ENCODE peak calls at places on chromosome 10, in four cellular contexts. X is EL, H is dermis microvascular lymphatic vessel endothelial cell, N is cardiac fibroblast. D is an unnamed sample.

GRCh38 chr10:75019360-75019759 is 92.1 kb upstream of the SAMD8 start:
- DNase-seq in H (peak), X (peak), N (peak), D (no peak)

GRCh38 chr10:74488907-74489306 is 337.5 kb upstream of the KAT6B start:
- DNase-seq in X (no peak), N (no peak), H (no peak), D (no peak)

GRCh38 chr10:78164687-78165086 is 131.0 kb downstream of the RPS24 start:
- DNase-seq in X (no peak), H (no peak), N (no peak), D (no peak)

GRCh38 chr10:12937527-12937926 is 64.0 kb downstream of the CCDC3 start:
- DNase-seq in N (peak), H (no peak), X (no peak), D (no peak)

GRCh38 chr10:38032881-38033280 is 22.4 kb downstream of the ZNF33A start:
- DNase-seq in H (peak), X (no peak), N (peak), D (no peak)

GRCh38 chr10:133373104-133373624 is at the start of gene ECHS1:
- DNase-seq in X (peak), H (peak), N (peak), D (peak)

GRCh38 chr10:92124524-92125168 is 166.2 kb downstream of the CPEB3 start:
- DNase-seq in N (peak), H (peak), X (peak), D (no peak)

GRCh38 chr10:122981066-122981464 is 864 bp downstream of the PSTK start:
- DNase-seq in H (no peak), N (peak), X (peak), D (no peak)

GRCh38 chr10:29328988-29329387 is 40.1 kb downstream of the LYZL1 start:
- DNase-seq in N (no peak), H (no peak), X (peak), D (no peak)

GRCh38 chr10:6701289-6701688 is 121.2 kb upstream of the PRKCQ start:
- DNase-seq in N (no peak), X (no peak), H (no peak), D (no peak)

GRCh38 chr10:63605568-63605967 is 84.4 kb downstream of the REEP3 start:
- DNase-seq in X (no peak), N (no peak), H (no peak), D (no peak)

GRCh38 chr10:32367793-32368453 is 21.0 kb upstream of the EPC1 start:
- DNase-seq in X (peak), H (peak), N (peak), D (peak)

GRCh38 chr10:114492351-114493037 is 88.2 kb upstream of the AFAP1L2 start:
- DNase-seq in N (no peak), H (no peak), X (peak), D (no peak)

GRCh38 chr10:96478317-96478716 is 35.4 kb downstream of the TLL2 start:
- DNase-seq in X (no peak), H (no peak), N (no peak), D (no peak)

GRCh38 chr10:97805096-97805879 is 33.5 kb upstream of the SFRP5 start:
- DNase-seq in H (no peak), X (no peak), N (no peak), D (no peak)

GRCh38 chr10:7561216-7561893 is 105.4 kb downstream of the ITIH5 start:
- DNase-seq in X (no peak), N (no peak), H (peak), D (no peak)

GRCh38 chr10:121449457-121450045 is 148.7 kb downstream of the FGFR2 start:
- DNase-seq in X (no peak), H (no peak), N (no peak), D (no peak)

GRCh38 chr10:49243610-49244283 is 55.2 kb upstream of the C10orf71 start:
- DNase-seq in X (no peak), N (no peak), H (no peak), D (no peak)

GRCh38 chr10:119206603-119207366 is 586 bp upstream of the GRK5 start:
- DNase-seq in N (peak), X (peak), H (peak), D (peak)

GRCh38 chr10:58030208-58030607 is 237.5 kb downstream of the IPMK start:
- DNase-seq in X (no peak), N (no peak), H (no peak), D (no peak)

GRCh38 chr10:122953827-122954730 is at the start of gene C10orf88:
- DNase-seq in H (peak), X (peak), N (peak), D (peak)

GRCh38 chr10:45354261-45354660 is 19.8 kb upstream of the ALOX5 start:
- DNase-seq in H (no peak), X (peak), N (peak), D (no peak)

GRCh38 chr10:132175907-132176581 is 10.7 kb upstream of the DPYSL4 start:
- DNase-seq in X (no peak), H (peak), N (peak), D (no peak)

GRCh38 chr10:74227697-74228424 is 76.8 kb downstream of the ADK start:
- DNase-seq in N (peak), X (peak), H (peak), D (peak)

GRCh38 chr10:119333146-119333792 is 125.9 kb downstream of the GRK5 start:
- DNase-seq in H (no peak), X (peak), N (peak), D (no peak)

GRCh38 chr10:119812684-119813083 is 60.0 kb downstream of the MCMBP start:
- DNase-seq in X (no peak), H (peak), N (no peak), D (no peak)

GRCh38 chr10:132586731-132587130 is 49.1 kb downstream of the INPP5A start:
- DNase-seq in H (no peak), X (no peak), N (no peak), D (no peak)

GRCh38 chr10:111531690-111532089 is 454.9 kb downstream of the ADRA2A start:
- DNase-seq in X (no peak), N (no peak), H (no peak), D (no peak)

GRCh38 chr10:3806603-3807002 is 21.6 kb upstream of the KLF6 start:
- DNase-seq in H (peak), N (peak), X (peak), D (no peak)

GRCh38 chr10:1272762-1273161 is 216.6 kb downstream of the WDR37 start:
- DNase-seq in X (no peak), N (no peak), H (no peak), D (no peak)

GRCh38 chr10:131928248-131929095 is 27.7 kb downstream of the PPP2R2D start:
- DNase-seq in X (no peak), H (peak), N (peak), D (no peak)

GRCh38 chr10:22752272-22752671 is 37.9 kb upstream of the PIP4K2A start:
- DNase-seq in N (no peak), H (no peak), X (no peak), D (no peak)